ENCODE peak calls at places on chromosomes 3 and 15, in five cellular contexts. Z, J, T, R and G are unnamed samples.

GRCh38 chr3:144840866-144841265 is 869.2 kb downstream of the DIPK2A start:
- DNase-seq in Z (no peak), J (no peak), R (no peak), T (no peak), G (no peak)

GRCh38 chr3:78004578-78004977 is 964.7 kb downstream of the ROBO2 start:
- DNase-seq in Z (no peak), T (no peak), J (no peak), R (no peak), G (no peak)

GRCh38 chr3:19248143-19248542 is 99.8 kb downstream of the KCNH8 start:
- DNase-seq in J (no peak), Z (no peak), T (no peak), R (no peak), G (no peak)

GRCh38 chr3:16377196-16377595 is 112.2 kb downstream of the OXNAD1 start:
- DNase-seq in J (no peak), Z (no peak), T (no peak), R (no peak), G (no peak)

GRCh38 chr3:105366302-105367062 is at the start of gene ALCAM:
- DNase-seq in T (peak), R (peak), Z (peak), J (peak), G (peak)

GRCh38 chr3:40124918-40125317 is 184.6 kb upstream of the EIF1B start:
- DNase-seq in T (no peak), J (no peak), Z (no peak), R (no peak), G (no peak)

GRCh38 chr3:124791639-124792111 is 61.4 kb downstream of the UMPS start:
- DNase-seq in Z (peak), T (peak), J (no peak), R (no peak), G (no peak)

GRCh38 chr15:58222698-58223097 is 84.5 kb downstream of the AQP9 start:
- DNase-seq in Z (no peak), T (no peak), J (no peak), R (no peak), G (no peak)

GRCh38 chr15:90638963-90639362 is 78.2 kb upstream of the BLM start:
- DNase-seq in Z (no peak), T (no peak), R (no peak), J (no peak), G (no peak)

GRCh38 chr3:71063768-71064287 is 519.7 kb downstream of the FOXP1 start:
- DNase-seq in Z (peak), R (no peak), J (no peak), T (peak), G (no peak)

GRCh38 chr15:45660231-45660979 is 25.6 kb downstream of the SQOR start:
- DNase-seq in J (no peak), T (no peak), R (no peak), Z (peak), G (no peak)

GRCh38 chr3:63331520-63331919 is 53.4 kb downstream of the SYNPR start:
- DNase-seq in T (no peak), J (no peak), Z (no peak), R (no peak), G (no peak)

GRCh38 chr3:37897763-37898162 is 36.1 kb downstream of the CTDSPL start:
- DNase-seq in R (no peak), T (no peak), J (no peak), Z (no peak), G (no peak)

GRCh38 chr3:81544385-81544784 is 217.1 kb downstream of the GBE1 start:
- DNase-seq in J (no peak), Z (no peak), T (no peak), R (no peak), G (no peak)

GRCh38 chr3:146165370-146165769 is 4.4 kb upstream of the PLOD2 start:
- DNase-seq in J (no peak), T (no peak), R (no peak), Z (no peak), G (no peak)